ENCODE peak calls at places on chromosomes 16 and 17, in six cellular contexts. E is gastrocnemius medialis, Q is H54, P is heart left ventricle, Z is body of pancreas, N is uterus. X is an unnamed sample.
A peak's percentile ranks its signal among the peaks of the same experiment; 100 is the strongest.

GRCh38 chr16:86396318-86396882 is 113.9 kb upstream of the FOXF1 start:
- DNase-seq in N (peak; percentile 52), P (no peak), Q (peak; percentile 38), Z (no peak), E (no peak), X (no peak)

GRCh38 chr16:27455700-27456099 is 53.7 kb downstream of the IL21R start:
- DNase-seq in Z (no peak), Q (no peak), N (no peak), P (peak; percentile 25), E (no peak), X (no peak)

GRCh38 chr16:55499951-55500350 is 8.9 kb upstream of the LPCAT2 start:
- DNase-seq in Z (no peak), N (peak; percentile 13), Q (peak; percentile 82), P (no peak), E (no peak), X (peak; percentile 44)

GRCh38 chr17:73359987-73360410 is 48.2 kb upstream of the CDC42EP4 start:
- DNase-seq in E (peak; percentile 81), N (no peak), P (peak; percentile 66), Q (no peak), Z (peak; percentile 93), X (peak; percentile 57)

GRCh38 chr16:77002644-77003043 is 188.3 kb upstream of the MON1B start:
- DNase-seq in P (no peak), E (no peak), Q (no peak), Z (no peak), N (no peak), X (no peak)

GRCh38 chr17:61495161-61495857 is 43.1 kb downstream of the TBX4 start:
- DNase-seq in P (no peak), Z (no peak), E (no peak), Q (peak; percentile 69), N (no peak), X (no peak)

GRCh38 chr16:47311738-47312505 is 148.9 kb downstream of the ITFG1 start:
- DNase-seq in P (no peak), E (no peak), Z (no peak), N (no peak), Q (no peak), X (no peak)

GRCh38 chr17:39926588-39927100 is 757 bp downstream of the ORMDL3 start:
- DNase-seq in E (no peak), Q (no peak), Z (peak; percentile 67), N (peak; percentile 53), P (peak; percentile 48), X (no peak)

GRCh38 chr17:48575673-48576478 is 2.3 kb downstream of the HOXB4 start:
- DNase-seq in N (no peak), E (no peak), Z (no peak), P (no peak), Q (no peak), X (no peak)

GRCh38 chr17:36939059-36939943 is 2.0 kb downstream of the LHX1 start:
- DNase-seq in N (no peak), P (no peak), Z (no peak), Q (no peak), E (no peak), X (no peak)

GRCh38 chr17:75856062-75856681 is 1.0 kb upstream of the WBP2 start:
- DNase-seq in P (no peak), Z (peak; percentile 54), Q (no peak), N (no peak), E (no peak), X (no peak)

GRCh38 chr17:68790931-68791330 is 164.3 kb downstream of the ABCA8 start:
- DNase-seq in Z (no peak), Q (no peak), N (peak; percentile 33), E (no peak), P (peak; percentile 46), X (no peak)

GRCh38 chr16:82050909-82051357 is 15.9 kb downstream of the HSD17B2 start:
- DNase-seq in Z (no peak), E (no peak), N (no peak), P (no peak), Q (no peak), X (no peak)

DNA sequence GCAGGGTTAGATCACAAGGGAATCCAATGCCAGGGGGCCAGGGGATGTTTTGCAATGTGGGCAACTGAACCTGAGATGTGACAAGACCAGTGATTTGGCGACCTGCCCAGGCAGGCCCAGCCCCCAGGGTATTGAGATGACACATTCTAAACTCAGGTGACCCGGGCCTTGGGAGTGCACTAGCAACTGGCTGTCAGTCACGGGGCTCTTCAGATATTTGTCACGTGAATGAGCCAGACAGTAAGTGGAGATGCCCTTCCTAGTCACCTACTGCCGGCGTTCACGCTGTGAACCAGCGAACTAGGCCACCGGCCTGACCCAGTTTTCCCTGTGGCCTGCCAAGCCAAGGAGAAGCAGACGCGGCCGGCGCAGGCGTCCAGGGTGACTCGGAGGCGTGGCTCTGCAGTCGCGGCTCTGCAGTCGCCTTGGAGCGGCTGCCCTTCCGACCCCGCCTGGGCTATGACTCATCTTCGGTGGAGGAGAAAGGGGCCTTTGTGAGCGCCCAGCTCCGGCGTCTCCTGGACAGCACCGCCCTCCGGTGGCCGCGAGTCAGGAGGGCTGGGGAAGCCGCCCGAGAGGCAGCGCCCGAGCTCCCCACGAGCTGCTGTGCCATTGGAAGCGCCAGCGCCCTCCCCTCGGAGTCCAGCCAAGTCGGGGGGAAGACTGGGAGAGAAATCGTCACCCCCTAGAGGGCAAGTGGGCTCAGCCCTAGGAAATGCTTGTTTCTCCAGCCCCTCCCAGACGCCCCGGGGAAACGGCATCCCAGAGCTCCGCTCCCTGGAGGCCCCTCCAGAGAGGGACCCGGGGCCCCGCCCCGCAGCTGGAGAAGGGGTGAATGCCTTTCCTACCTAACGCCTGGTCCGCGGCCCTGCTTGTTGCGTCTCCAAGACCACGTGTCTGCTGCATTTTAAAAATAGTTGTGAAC is 38.8 kb downstream of the WSB1 start:
- DNase-seq in Z (peak; percentile 99), E (peak; percentile 97), P (peak; percentile 99), Q (peak; percentile 92), N (peak; percentile 99), X (peak; percentile 99)
- TF ChIP-seq POLR2A in Z (peak; percentile 80), E (peak; percentile 36), P (peak; percentile 48), Q (peak; percentile 30), N (peak; percentile 58), X (peak; percentile 21)

DNA sequence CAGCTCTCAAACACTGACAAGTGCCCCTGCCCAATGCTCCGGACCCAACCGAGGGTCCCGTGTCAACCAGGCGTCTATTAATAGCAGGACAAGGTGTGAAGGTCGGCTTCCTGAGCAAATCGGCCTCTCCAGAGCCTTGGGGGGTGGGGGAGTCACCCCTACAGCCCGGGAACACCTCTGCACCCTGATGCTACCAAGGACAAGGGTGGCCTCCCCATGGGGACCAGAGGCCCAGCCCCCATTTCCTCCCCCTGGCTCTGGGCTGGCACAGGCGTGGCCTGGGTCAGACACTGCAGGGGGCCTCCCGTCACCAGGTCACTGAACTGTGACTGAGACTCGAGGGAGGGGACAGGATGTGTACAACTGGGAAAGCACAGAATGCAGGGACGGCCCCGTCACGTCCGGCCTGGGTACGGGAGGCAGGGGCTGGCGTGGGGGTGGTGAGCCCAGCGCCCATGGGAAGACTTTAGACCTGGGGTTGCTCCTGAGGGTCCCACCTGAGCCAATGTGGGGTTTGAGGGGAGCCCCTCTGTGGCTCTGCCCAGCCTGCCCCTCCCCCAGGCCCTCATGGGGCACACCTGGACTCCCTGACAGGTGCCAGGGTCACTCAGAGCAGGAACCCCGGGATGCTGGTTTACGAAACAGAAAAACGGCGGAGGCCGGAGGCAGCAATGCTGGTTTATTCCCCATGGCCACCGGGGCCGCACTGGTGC is 579 bp upstream of the CYBA start:
- DNase-seq in E (no peak), N (peak; percentile 27), Q (no peak), P (peak; percentile 55), Z (peak; percentile 76), X (no peak)
- TF ChIP-seq POLR2A in E (no peak), N (no peak), Q (no peak), P (no peak), Z (peak; percentile 33), X (no peak)

GRCh38 chr16:88926374-88926990 is 50.5 kb downstream of the CBFA2T3 start:
- DNase-seq in N (no peak), P (no peak), E (no peak), Z (no peak), Q (peak; percentile 85), X (no peak)

GRCh38 chr16:88925540-88925887 is 51.5 kb downstream of the CBFA2T3 start:
- DNase-seq in Q (no peak), Z (no peak), E (no peak), P (no peak), N (no peak), X (no peak)

GRCh38 chr16:88923926-88924833 is 52.8 kb downstream of the CBFA2T3 start:
- DNase-seq in Z (peak; percentile 96), N (no peak), Q (no peak), P (no peak), E (no peak), X (no peak)

GRCh38 chr16:88923450-88923849 is 53.6 kb downstream of the CBFA2T3 start:
- DNase-seq in Q (no peak), P (no peak), E (no peak), Z (no peak), N (no peak), X (no peak)

DNA sequence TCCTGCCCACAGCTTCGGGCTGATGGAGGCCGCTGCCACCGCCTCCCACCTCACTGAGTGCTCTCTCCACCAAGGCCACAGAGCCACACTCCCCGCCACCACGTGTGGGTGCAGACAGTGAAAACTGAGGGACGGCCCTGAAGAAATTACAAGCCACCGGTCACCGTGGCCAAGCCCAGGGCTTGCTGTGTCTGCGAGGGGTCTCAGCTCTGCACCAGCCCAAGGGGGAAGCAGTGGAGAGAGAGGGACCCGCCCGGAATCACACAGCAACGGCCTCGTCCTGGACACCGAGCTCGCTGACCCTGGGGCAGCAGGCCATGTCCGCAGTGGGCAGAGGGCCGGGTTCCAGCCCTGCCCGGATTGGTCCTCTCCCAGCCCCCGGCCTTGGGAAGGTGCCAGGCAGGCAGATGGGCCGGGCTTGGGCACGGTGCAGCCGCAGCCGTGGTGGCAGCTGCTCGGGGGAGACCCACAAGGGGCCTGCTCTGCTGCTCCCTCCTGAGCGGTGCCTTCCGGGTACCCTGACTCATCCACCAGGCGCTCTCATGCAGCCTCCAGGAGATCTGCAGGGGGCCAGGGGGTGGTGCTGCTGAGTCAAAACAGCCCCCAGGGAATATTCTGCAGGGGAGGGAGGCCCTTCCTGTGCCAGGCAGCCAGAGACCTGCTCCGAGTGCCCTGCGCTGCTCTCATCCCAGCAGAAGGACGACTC is 52.0 kb downstream of the CBFA2T3 start:
- DNase-seq in P (no peak), E (no peak), N (peak; percentile 34), Z (peak; percentile 77), Q (peak; percentile 100), X (no peak)
- TF ChIP-seq POLR2A in P (no peak), E (no peak), N (no peak), Z (no peak), Q (peak; percentile 17), X (no peak)

GRCh38 chr17:15488557-15488956 is 21.1 kb upstream of the CDRT4 start:
- DNase-seq in E (no peak), N (no peak), P (no peak), Z (no peak), Q (no peak), X (no peak)

GRCh38 chr17:15490634-15491261 is 23.3 kb upstream of the CDRT4 start:
- DNase-seq in P (peak; percentile 83), Q (peak; percentile 81), E (peak; percentile 70), N (peak; percentile 28), Z (peak; percentile 43), X (peak; percentile 92)

GRCh38 chr17:15493031-15493750 is 25.8 kb upstream of the CDRT4 start:
- DNase-seq in P (no peak), Q (no peak), E (no peak), Z (no peak), N (no peak), X (no peak)

GRCh38 chr17:15494821-15495220 is 27.4 kb upstream of the CDRT4 start:
- DNase-seq in Z (no peak), Q (no peak), P (no peak), N (peak; percentile 35), E (no peak), X (no peak)

GRCh38 chr17:15492186-15492585 is 24.8 kb upstream of the CDRT4 start:
- DNase-seq in E (no peak), P (no peak), N (no peak), Q (no peak), Z (no peak), X (no peak)
- TF ChIP-seq POLR2A in E (no peak), P (no peak), N (no peak), Q (no peak), Z (no peak), X (no peak)